ENCODE peak calls at places on chromosomes 2 and 18, in six cellular contexts. J is endodermal cell, G is cardiac muscle cell, I is OCI-LY7, B is AG04450, Z is body of pancreas. F is an unnamed sample.

GRCh38 chr18:77106331-77106730 is 26.3 kb downstream of the MBP start:
- DNase-seq in J (no peak), G (no peak), I (no peak), B (no peak), Z (no peak), F (no peak)

GRCh38 chr2:170770304-170771048 is at the start of gene ERICH2:
- DNase-seq in J (peak), G (peak), I (peak), B (no peak), Z (peak), F (peak)

GRCh38 chr18:35334183-35334582 is 10.0 kb downstream of the ZNF24 start:
- DNase-seq in J (no peak), G (no peak), I (no peak), B (no peak), Z (no peak), F (no peak)

GRCh38 chr2:88684519-88684918 is 7.0 kb upstream of the RPIA start:
- DNase-seq in J (no peak), G (no peak), I (no peak), B (no peak), Z (no peak), F (no peak)

GRCh38 chr18:44033144-44033543 is 647.5 kb upstream of the SETBP1 start:
- DNase-seq in J (no peak), G (no peak), I (no peak), B (no peak), Z (no peak), F (no peak)

GRCh38 chr2:53021285-53021684 is 746.3 kb upstream of the CHAC2 start:
- DNase-seq in J (no peak), G (no peak), I (no peak), B (peak), Z (no peak), F (no peak)

GRCh38 chr2:69242651-69243051 is 144.4 kb downstream of the GFPT1 start:
- DNase-seq in J (no peak), G (no peak), I (no peak), B (peak), Z (no peak), F (no peak)

GRCh38 chr2:241673797-241674725 is 12.6 kb downstream of the DTYMK start:
- DNase-seq in J (peak), G (no peak), I (no peak), B (no peak), Z (no peak), F (no peak)

GRCh38 chr2:36705326-36706020 is 9.0 kb downstream of the VIT start:
- DNase-seq in J (no peak), G (no peak), I (no peak), B (no peak), Z (no peak), F (no peak)

GRCh38 chr2:64645014-64645418 is 8.7 kb downstream of the SERTAD2 start:
- DNase-seq in J (peak), G (peak), I (peak), B (no peak), Z (peak), F (peak)

GRCh38 chr2:73214120-73215035 is at the start of gene SMYD5:
- DNase-seq in J (peak), G (peak), I (peak), B (peak), Z (peak), F (peak)

GRCh38 chr18:76496200-76496890 is 1.3 kb upstream of the ZNF516 start:
- DNase-seq in J (peak), G (peak), I (peak), B (peak), Z (peak), F (peak)

GRCh38 chr2:42852798-42853197 is 60.4 kb upstream of the HAAO start:
- DNase-seq in J (no peak), G (no peak), I (no peak), B (no peak), Z (no peak), F (no peak)

GRCh38 chr2:176129013-176129796 is at the start of gene HOXD8:
- DNase-seq in J (peak), G (peak), I (no peak), B (no peak), Z (no peak), F (peak)

GRCh38 chr18:9992988-9993845 is 79.4 kb downstream of the VAPA start:
- DNase-seq in J (no peak), G (no peak), I (no peak), B (no peak), Z (no peak), F (no peak)

GRCh38 chr2:33267745-33268144 is 208.7 kb upstream of the RASGRP3 start:
- DNase-seq in J (no peak), G (no peak), I (no peak), B (no peak), Z (no peak), F (no peak)

GRCh38 chr18:809985-810642 is 1.9 kb downstream of the YES1 start:
- DNase-seq in J (no peak), G (no peak), I (no peak), B (no peak), Z (no peak), F (no peak)

DNA sequence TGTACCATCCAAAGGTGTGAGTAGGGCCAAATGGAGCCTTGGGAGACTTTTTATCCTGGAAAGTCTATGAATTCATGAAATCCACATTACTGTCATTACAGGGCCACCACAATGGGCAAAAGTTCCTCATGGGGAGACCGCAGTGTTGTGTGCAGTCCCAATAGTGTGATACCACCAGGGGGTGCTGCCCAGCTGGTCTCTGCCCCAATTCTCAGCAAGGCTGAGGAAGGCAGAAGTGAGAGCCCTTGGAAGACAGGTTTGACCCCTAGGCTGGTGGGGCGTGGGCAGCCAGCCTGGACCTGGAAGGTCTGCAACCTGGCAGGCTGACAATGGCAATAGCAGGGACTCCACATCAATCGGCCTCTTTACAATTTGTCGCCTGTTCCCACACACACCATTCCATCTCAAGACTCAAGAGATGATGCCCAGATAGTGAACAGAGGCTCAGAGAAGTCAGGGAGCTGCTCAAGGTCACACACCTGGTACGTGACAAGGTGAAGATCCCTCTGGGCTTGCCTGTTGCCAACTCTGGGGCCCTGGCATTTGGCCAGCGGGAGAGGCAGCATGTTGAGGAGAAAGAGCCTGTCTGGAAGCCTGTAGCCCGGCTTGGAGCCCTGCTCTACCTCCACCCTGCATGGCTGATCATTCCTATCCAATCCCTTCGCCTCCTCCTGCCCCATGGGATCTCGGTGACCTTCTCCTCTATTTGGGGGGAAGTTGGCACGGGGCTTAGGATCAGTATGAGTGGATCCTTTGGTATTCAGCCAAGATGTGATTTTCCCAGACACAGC is 3.1 kb upstream of the ATOH8 start:
- DNase-seq in J (peak), G (peak), I (peak), B (no peak), Z (peak), F (peak)
- TF ChIP-seq CTCF in J (peak), G (peak), I (peak), B (peak), Z (peak), F (peak)

GRCh38 chr2:227745594-227745993 is at the start of gene SCYGR8:
- DNase-seq in J (no peak), G (no peak), I (no peak), B (no peak), Z (no peak), F (no peak)

DNA sequence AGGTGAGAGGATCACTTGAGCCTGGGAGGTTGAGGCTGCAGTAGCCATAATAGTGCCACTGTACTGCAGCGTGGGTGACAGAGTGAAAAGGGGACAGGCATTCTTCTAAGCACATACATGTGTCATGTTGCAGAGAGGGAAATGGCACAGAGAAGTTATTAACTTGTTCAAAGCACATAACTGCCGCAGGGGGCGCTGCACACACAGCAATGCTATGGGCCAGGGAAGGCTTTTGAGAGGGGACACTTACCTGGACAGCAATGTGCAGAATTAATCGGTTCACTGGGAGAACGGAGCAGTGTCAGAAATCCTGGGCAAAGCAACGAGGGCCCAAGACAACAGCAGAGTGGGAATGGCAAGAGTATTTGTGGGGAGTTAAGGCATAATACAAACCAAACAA is 2.4 kb downstream of the SCYGR8 start:
- DNase-seq in J (peak), G (peak), I (no peak), B (no peak), Z (no peak), F (peak)
- TF ChIP-seq CTCF in J (peak), G (peak), I (peak), B (peak), Z (no peak), F (peak)

GRCh38 chr2:146143971-146144370 is 1624.1 kb upstream of the ZEB2 start:
- DNase-seq in J (no peak), G (no peak), I (no peak), B (no peak), Z (no peak), F (no peak)

DNA sequence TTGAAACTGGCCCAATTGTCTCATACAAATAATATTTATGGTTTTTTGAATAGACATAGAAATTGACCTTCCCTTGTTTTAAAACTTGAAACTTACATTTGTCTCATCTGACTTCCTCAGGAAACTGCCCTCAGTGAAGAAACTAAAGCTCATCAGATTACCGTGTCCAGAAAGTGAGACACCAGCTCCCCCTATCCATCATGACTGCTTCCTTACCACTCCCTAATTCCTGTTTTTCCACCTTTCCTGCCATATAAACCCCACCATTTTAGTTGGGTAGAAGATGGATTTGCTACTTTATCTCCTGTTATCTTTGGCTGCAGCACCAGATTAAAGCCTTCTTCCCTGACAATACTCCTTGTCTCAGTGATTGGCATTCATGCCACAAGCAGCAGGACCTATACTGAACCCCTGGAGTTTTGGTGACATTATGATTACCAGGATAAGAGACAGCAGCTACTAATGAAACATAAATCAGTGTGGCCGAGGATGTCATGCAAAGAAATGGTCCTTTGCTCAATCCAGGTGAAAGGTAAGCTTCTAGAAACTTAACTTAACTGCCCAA is 1627.6 kb upstream of the ZEB2 start:
- DNase-seq in J (peak), G (no peak), I (no peak), B (no peak), Z (no peak), F (no peak)
- TF ChIP-seq CTCF in J (peak), G (peak), I (no peak), B (no peak), Z (no peak), F (no peak)

DNA sequence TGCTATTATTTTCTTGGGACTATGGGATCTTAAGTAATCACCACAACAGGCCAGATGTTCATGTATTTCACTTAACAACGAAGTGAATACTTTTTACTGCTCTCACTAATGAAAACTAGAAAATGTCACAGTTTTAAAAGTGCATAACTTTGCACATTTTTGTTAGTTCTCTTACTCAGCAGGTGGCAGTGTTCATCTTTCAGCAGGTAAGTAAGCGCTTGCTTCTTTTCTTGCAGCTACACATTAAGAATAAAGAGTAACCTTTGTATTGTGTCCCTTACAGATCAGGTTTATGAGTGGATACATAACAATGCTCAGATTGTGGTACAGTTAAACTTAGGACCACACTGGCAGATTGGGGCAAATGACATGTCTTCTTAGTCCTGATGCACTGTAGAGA is 61.0 kb downstream of the DAW1 start:
- DNase-seq in J (no peak), G (no peak), I (no peak), B (no peak), Z (no peak), F (no peak)
- TF ChIP-seq CTCF in J (no peak), G (no peak), I (peak), B (no peak), Z (no peak), F (no peak)

GRCh38 chr2:118846667-118847446 is 591 bp downstream of the EN1 start:
- DNase-seq in J (peak), G (no peak), I (no peak), B (no peak), Z (no peak), F (peak)
- TF ChIP-seq CTCF in J (peak), G (no peak), I (no peak), B (no peak), Z (no peak), F (no peak)

DNA sequence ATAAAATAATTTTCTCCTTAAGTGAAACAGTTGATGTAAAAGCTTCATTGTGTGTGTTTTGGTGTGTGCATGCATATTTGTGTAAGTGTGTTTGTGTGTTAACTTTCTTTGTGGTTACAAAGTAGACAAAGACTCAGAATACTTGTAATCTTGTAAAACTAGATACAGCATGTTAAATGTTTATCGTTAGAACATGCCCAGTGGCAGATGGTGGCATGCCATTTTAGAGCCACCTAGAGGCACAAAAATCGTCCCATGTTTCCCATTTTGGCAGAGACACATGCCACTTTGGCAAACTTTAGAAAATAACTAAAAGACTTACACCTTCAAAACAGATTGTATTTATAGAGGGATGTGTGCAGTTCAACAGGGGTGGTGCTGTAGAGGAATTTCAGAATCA is 224.1 kb downstream of the LRP1B start:
- DNase-seq in J (no peak), G (no peak), I (no peak), B (no peak), Z (no peak), F (no peak)
- TF ChIP-seq CTCF in J (peak), G (no peak), I (no peak), B (no peak), Z (no peak), F (no peak)

DNA sequence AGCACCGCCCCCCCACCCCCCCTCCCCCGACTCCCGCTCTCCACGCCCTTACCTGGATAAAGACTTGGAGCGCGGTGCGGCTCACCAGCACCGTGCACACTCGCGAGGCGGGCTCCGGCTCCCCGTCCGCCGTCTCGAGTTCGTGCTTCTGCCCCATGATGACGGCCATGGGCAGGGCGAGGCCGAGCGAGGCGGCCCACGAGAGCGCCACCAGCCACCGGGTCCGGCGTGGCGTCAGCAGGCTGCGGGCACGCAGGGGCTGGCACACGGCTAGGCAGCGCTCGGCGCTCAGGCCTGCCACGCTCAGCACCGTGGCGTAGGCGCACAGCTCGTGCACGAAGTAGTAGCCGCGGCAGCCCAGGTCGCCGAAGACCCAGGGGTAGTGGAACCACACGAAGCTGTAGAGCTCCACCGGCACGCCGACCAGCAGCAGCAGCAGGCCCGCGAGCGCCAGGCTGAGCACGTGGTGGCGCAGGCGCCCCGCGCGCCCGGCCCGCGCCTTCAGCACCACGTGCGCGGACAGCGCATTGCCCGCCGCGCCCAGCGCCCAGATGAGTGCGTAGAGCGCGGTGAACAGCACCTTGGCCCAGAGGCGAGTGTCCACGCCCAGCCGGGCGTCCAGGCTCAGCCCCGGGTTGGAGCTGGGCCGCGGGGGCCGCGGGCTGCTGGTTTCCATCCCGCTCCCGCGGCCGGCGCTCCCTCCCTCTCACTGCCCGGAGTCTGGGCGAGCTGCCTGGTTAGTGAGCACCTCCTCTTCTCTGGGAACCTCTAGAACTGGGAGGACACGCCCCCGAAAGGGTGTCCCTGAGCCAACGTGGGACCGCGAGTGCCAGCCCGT is at the start of gene NTSR2:
- DNase-seq in J (peak), G (peak), I (no peak), B (no peak), Z (peak), F (peak)
- TF ChIP-seq CTCF in J (no peak), G (no peak), I (no peak), B (no peak), Z (no peak), F (no peak)

GRCh38 chr2:70498054-70498453 is 55.6 kb downstream of the TGFA start:
- DNase-seq in J (no peak), G (no peak), I (peak), B (no peak), Z (no peak), F (no peak)
- TF ChIP-seq CTCF in J (peak), G (peak), I (peak), B (peak), Z (no peak), F (peak)

F was measured in glutamatergic neuron.